ENCODE peak calls at places on chromosome 18, in four cellular contexts. B, I, R and O are unnamed samples.

GRCh38 chr18:9522952-9523351 is 47.6 kb downstream of the RALBP1 start:
- DNase-seq in B (no peak), I (no peak), R (no peak), O (no peak)

GRCh38 chr18:22307528-22307927 is 110.2 kb downstream of the CTAGE1 start:
- DNase-seq in I (no peak), R (no peak), B (no peak), O (no peak)

GRCh38 chr18:61939032-61939674 is 46.3 kb upstream of the RNF152 start:
- DNase-seq in B (no peak), R (no peak), I (no peak), O (no peak)

GRCh38 chr18:29164020-29164706 is 987.2 kb upstream of the CDH2 start:
- DNase-seq in R (no peak), B (no peak), I (no peak), O (no peak)

GRCh38 chr18:31203086-31203793 is 40.6 kb upstream of the DSC1 start:
- DNase-seq in B (no peak), I (peak), R (no peak), O (no peak)

GRCh38 chr18:34494359-34494696 is 215.8 kb upstream of the DTNA start:
- DNase-seq in I (no peak), R (no peak), B (peak), O (no peak)

GRCh38 chr18:4750392-4751346 is 295.6 kb upstream of the DLGAP1 start:
- DNase-seq in R (no peak), I (no peak), B (no peak), O (peak)

GRCh38 chr18:13465476-13465875 is 246.9 kb downstream of the LDLRAD4 start:
- DNase-seq in B (no peak), R (no peak), I (no peak), O (no peak)

GRCh38 chr18:49894827-49895226 is 81.5 kb upstream of the ACAA2 start:
- DNase-seq in I (no peak), B (no peak), R (no peak), O (no peak)

GRCh38 chr18:80068571-80069272 is 34.5 kb downstream of the RBFA start:
- DNase-seq in I (no peak), B (no peak), R (no peak), O (no peak)

GRCh38 chr18:13982136-13982535 is 66.8 kb upstream of the MC2R start:
- DNase-seq in B (no peak), I (no peak), R (no peak), O (no peak)

GRCh38 chr18:6411367-6411766 is 3.3 kb downstream of the L3MBTL4 start:
- DNase-seq in R (no peak), B (no peak), I (no peak), O (no peak)

GRCh38 chr18:49178736-49179135 is 228.0 kb upstream of the SMAD7 start:
- DNase-seq in I (no peak), R (no peak), B (peak), O (no peak)

GRCh38 chr18:34909637-34910364 is 131.4 kb upstream of the MAPRE2 start:
- DNase-seq in R (no peak), B (no peak), I (no peak), O (no peak)

GRCh38 chr18:60692277-60692676 is 319.7 kb upstream of the MC4R start:
- DNase-seq in B (no peak), I (no peak), R (no peak), O (no peak)

GRCh38 chr18:27363918-27364317 is 178.8 kb upstream of the CHST9 start:
- DNase-seq in I (no peak), B (no peak), R (no peak), O (no peak)

GRCh38 chr18:76943542-76944339 is 121.4 kb downstream of the ZNF236 start:
- DNase-seq in B (no peak), I (peak), R (no peak), O (no peak)

GRCh38 chr18:14916181-14916580 is 168.2 kb downstream of the ANKRD30B start:
- DNase-seq in R (no peak), B (no peak), I (no peak), O (no peak)